ENCODE peak calls at places on chromosomes 11 and 22, in ten cellular contexts. One of them, this sample, is unnamed.

GRCh38 chr22:20299736-20300136 is 20.1 kb downstream of the DGCR6L start:
- DNase-seq in fibroblast of pulmonary artery: peak
- DNase-seq in fibroblast of mammary gland: peak
- DNase-seq in GM12865: no peak
- DNase-seq in sigmoid colon: no peak
- DNase-seq in astrocyte of the spinal cord: peak
- DNase-seq in LNCaP clone FGC: no peak
- DNase-seq in left lung: no peak
- DNase-seq in adrenal gland: no peak
- DNase-seq in kidney epithelial cell: no peak
- DNase-seq in this sample: peak

GRCh38 chr11:78981153-78981552 is 406.5 kb upstream of the NARS2 start:
- DNase-seq in astrocyte of the spinal cord: no peak
- DNase-seq in sigmoid colon: no peak
- DNase-seq in fibroblast of mammary gland: no peak
- DNase-seq in GM12865: no peak
- DNase-seq in adrenal gland: no peak
- DNase-seq in kidney epithelial cell: no peak
- DNase-seq in left lung: no peak
- DNase-seq in fibroblast of pulmonary artery: no peak
- DNase-seq in LNCaP clone FGC: no peak
- DNase-seq in this sample: no peak

GRCh38 chr11:31798057-31799035 is 12.8 kb downstream of the PAX6 start:
- DNase-seq in adrenal gland: no peak
- DNase-seq in fibroblast of pulmonary artery: no peak
- DNase-seq in astrocyte of the spinal cord: no peak
- DNase-seq in sigmoid colon: no peak
- DNase-seq in kidney epithelial cell: no peak
- DNase-seq in GM12865: peak
- DNase-seq in fibroblast of mammary gland: no peak
- DNase-seq in left lung: no peak
- DNase-seq in LNCaP clone FGC: no peak
- DNase-seq in this sample: no peak

GRCh38 chr22:39017596-39018365 is 3.1 kb upstream of the APOBEC3D start:
- DNase-seq in GM12865: no peak
- DNase-seq in fibroblast of pulmonary artery: no peak
- DNase-seq in fibroblast of mammary gland: no peak
- DNase-seq in LNCaP clone FGC: no peak
- DNase-seq in kidney epithelial cell: no peak
- DNase-seq in sigmoid colon: no peak
- DNase-seq in astrocyte of the spinal cord: no peak
- DNase-seq in left lung: no peak
- DNase-seq in adrenal gland: no peak
- DNase-seq in this sample: no peak

GRCh38 chr22:41408665-41409064 is 26.9 kb downstream of the TEF start:
- DNase-seq in fibroblast of pulmonary artery: no peak
- DNase-seq in GM12865: no peak
- DNase-seq in kidney epithelial cell: no peak
- DNase-seq in astrocyte of the spinal cord: no peak
- DNase-seq in left lung: no peak
- DNase-seq in sigmoid colon: no peak
- DNase-seq in adrenal gland: no peak
- DNase-seq in fibroblast of mammary gland: no peak
- DNase-seq in LNCaP clone FGC: no peak
- DNase-seq in this sample: no peak

GRCh38 chr11:82246926-82247325 is 486.7 kb downstream of the FAM181B start:
- DNase-seq in adrenal gland: no peak
- DNase-seq in fibroblast of pulmonary artery: no peak
- DNase-seq in left lung: no peak
- DNase-seq in GM12865: no peak
- DNase-seq in sigmoid colon: no peak
- DNase-seq in fibroblast of mammary gland: no peak
- DNase-seq in kidney epithelial cell: no peak
- DNase-seq in astrocyte of the spinal cord: no peak
- DNase-seq in LNCaP clone FGC: no peak
- DNase-seq in this sample: no peak

GRCh38 chr11:34812905-34813576 is 103.1 kb downstream of the APIP start:
- DNase-seq in GM12865: no peak
- DNase-seq in left lung: no peak
- DNase-seq in astrocyte of the spinal cord: no peak
- DNase-seq in kidney epithelial cell: no peak
- DNase-seq in fibroblast of pulmonary artery: no peak
- DNase-seq in fibroblast of mammary gland: no peak
- DNase-seq in adrenal gland: no peak
- DNase-seq in LNCaP clone FGC: no peak
- DNase-seq in sigmoid colon: no peak
- DNase-seq in this sample: no peak

GRCh38 chr11:35945137-35945518 is 1.3 kb downstream of the LDLRAD3 start:
- DNase-seq in fibroblast of mammary gland: no peak
- DNase-seq in GM12865: no peak
- DNase-seq in sigmoid colon: no peak
- DNase-seq in LNCaP clone FGC: no peak
- DNase-seq in fibroblast of pulmonary artery: no peak
- DNase-seq in left lung: no peak
- DNase-seq in astrocyte of the spinal cord: no peak
- DNase-seq in adrenal gland: no peak
- DNase-seq in kidney epithelial cell: no peak
- DNase-seq in this sample: no peak

GRCh38 chr11:130052556-130052955 is 17.1 kb upstream of the APLP2 start:
- DNase-seq in LNCaP clone FGC: no peak
- DNase-seq in GM12865: no peak
- DNase-seq in fibroblast of pulmonary artery: no peak
- DNase-seq in fibroblast of mammary gland: peak
- DNase-seq in adrenal gland: no peak
- DNase-seq in astrocyte of the spinal cord: no peak
- DNase-seq in left lung: no peak
- DNase-seq in kidney epithelial cell: no peak
- DNase-seq in sigmoid colon: no peak
- DNase-seq in this sample: no peak

GRCh38 chr22:23495614-23496444 is 84.3 kb downstream of the IGLL1 start:
- DNase-seq in kidney epithelial cell: no peak
- DNase-seq in astrocyte of the spinal cord: no peak
- DNase-seq in fibroblast of pulmonary artery: no peak
- DNase-seq in fibroblast of mammary gland: no peak
- DNase-seq in GM12865: no peak
- DNase-seq in adrenal gland: no peak
- DNase-seq in sigmoid colon: no peak
- DNase-seq in left lung: no peak
- DNase-seq in LNCaP clone FGC: no peak
- DNase-seq in this sample: no peak

GRCh38 chr11:118996926-118997626 is 862 bp upstream of the CENATAC start:
- DNase-seq in astrocyte of the spinal cord: peak
- DNase-seq in kidney epithelial cell: no peak
- DNase-seq in GM12865: peak
- DNase-seq in left lung: no peak
- DNase-seq in sigmoid colon: no peak
- DNase-seq in fibroblast of pulmonary artery: peak
- DNase-seq in adrenal gland: no peak
- DNase-seq in LNCaP clone FGC: no peak
- DNase-seq in fibroblast of mammary gland: peak
- DNase-seq in this sample: peak

GRCh38 chr11:94876222-94876621 is 97.1 kb downstream of the CWC15 start:
- DNase-seq in fibroblast of mammary gland: no peak
- DNase-seq in LNCaP clone FGC: no peak
- DNase-seq in left lung: no peak
- DNase-seq in fibroblast of pulmonary artery: no peak
- DNase-seq in astrocyte of the spinal cord: no peak
- DNase-seq in adrenal gland: no peak
- DNase-seq in sigmoid colon: no peak
- DNase-seq in GM12865: no peak
- DNase-seq in kidney epithelial cell: no peak
- DNase-seq in this sample: no peak

GRCh38 chr11:94879006-94879405 is 94.3 kb downstream of the CWC15 start:
- DNase-seq in fibroblast of mammary gland: no peak
- DNase-seq in astrocyte of the spinal cord: no peak
- DNase-seq in sigmoid colon: no peak
- DNase-seq in LNCaP clone FGC: no peak
- DNase-seq in adrenal gland: no peak
- DNase-seq in fibroblast of pulmonary artery: no peak
- DNase-seq in GM12865: no peak
- DNase-seq in left lung: no peak
- DNase-seq in kidney epithelial cell: no peak
- DNase-seq in this sample: no peak

GRCh38 chr11:94873910-94874575 is 99.3 kb downstream of the CWC15 start:
- DNase-seq in kidney epithelial cell: no peak
- DNase-seq in left lung: no peak
- DNase-seq in fibroblast of mammary gland: no peak
- DNase-seq in astrocyte of the spinal cord: peak
- DNase-seq in fibroblast of pulmonary artery: no peak
- DNase-seq in GM12865: no peak
- DNase-seq in sigmoid colon: no peak
- DNase-seq in adrenal gland: no peak
- DNase-seq in LNCaP clone FGC: no peak
- DNase-seq in this sample: no peak

GRCh38 chr11:94877446-94878200 is 95.7 kb downstream of the CWC15 start:
- DNase-seq in GM12865: no peak
- DNase-seq in kidney epithelial cell: no peak
- DNase-seq in fibroblast of mammary gland: no peak
- DNase-seq in left lung: no peak
- DNase-seq in fibroblast of pulmonary artery: peak
- DNase-seq in astrocyte of the spinal cord: peak
- DNase-seq in sigmoid colon: no peak
- DNase-seq in LNCaP clone FGC: no peak
- DNase-seq in adrenal gland: no peak
- DNase-seq in this sample: no peak

DNA sequence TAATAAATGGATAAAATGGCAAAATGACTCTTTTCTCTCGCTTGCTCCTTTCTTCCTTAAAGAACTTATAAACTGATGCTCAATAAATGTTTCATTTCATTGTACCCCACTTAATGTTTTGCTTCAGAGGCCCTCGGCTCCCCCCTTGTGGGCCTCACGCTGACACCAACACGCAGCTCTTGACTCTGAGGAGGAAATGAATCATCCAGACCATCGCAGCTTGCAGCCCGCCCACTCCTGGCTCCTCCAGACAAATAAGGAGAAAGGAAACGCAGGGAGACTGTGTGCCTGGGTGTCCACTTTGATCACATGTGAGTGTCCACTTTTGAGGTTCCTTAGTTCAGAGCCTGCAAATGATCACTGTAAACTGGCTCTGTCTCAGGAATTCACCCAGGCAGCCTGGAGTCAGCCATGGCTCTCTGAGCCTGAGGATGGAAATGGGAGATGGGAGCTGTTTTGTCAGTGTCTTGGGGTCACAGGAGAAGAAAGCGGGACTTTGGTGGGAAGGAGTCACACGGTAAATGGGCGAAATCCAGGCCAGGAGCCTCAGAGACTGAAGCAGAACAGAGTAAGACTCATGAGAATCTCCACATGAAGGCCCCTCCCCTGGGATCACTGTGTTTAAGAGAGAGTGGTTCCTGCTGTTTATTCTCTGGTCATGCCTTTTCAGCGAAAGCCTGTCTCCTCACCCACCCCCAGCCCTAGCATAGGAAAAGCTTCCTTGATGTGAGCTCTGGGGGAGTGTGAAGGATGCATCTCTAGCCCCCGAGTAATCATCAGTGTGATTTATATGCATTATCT is 96.5 kb downstream of the CWC15 start:
- DNase-seq in astrocyte of the spinal cord: peak
- DNase-seq in kidney epithelial cell: peak
- DNase-seq in fibroblast of pulmonary artery: peak
- DNase-seq in sigmoid colon: peak
- DNase-seq in fibroblast of mammary gland: peak
- DNase-seq in adrenal gland: peak
- DNase-seq in left lung: peak
- DNase-seq in LNCaP clone FGC: no peak
- DNase-seq in GM12865: peak
- DNase-seq in this sample: peak
- TF ChIP-seq CTCF in astrocyte of the spinal cord: peak
- TF ChIP-seq CTCF in kidney epithelial cell: peak
- TF ChIP-seq CTCF in fibroblast of pulmonary artery: peak
- TF ChIP-seq CTCF in sigmoid colon: peak
- TF ChIP-seq CTCF in fibroblast of mammary gland: peak
- TF ChIP-seq CTCF in adrenal gland: no peak
- TF ChIP-seq CTCF in left lung: no peak
- TF ChIP-seq CTCF in LNCaP clone FGC: no peak
- TF ChIP-seq CTCF in GM12865: no peak
- TF ChIP-seq CTCF in this sample: no peak

DNA sequence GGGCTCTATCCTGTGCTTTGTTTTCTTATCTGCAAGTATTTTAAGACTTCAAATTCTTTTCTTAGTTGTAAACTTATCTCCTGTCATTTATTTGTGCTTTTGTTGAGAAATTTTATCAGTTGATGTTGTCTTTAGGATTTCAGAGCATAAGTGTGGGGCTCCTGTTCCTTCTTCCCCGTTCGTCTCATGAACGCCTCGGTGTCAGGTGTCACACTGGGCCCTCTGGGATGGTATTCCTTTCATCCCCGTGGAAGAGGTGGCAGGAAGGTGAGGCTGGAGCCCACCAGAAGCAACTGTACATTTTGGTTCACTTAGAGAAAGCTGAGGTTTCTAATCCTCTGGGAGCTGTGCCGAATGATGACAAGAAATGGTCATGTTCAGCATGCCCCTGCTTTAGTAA is 18.0 kb downstream of the NADSYN1 start:
- DNase-seq in GM12865: no peak
- DNase-seq in left lung: no peak
- DNase-seq in LNCaP clone FGC: no peak
- DNase-seq in fibroblast of mammary gland: no peak
- DNase-seq in sigmoid colon: peak
- DNase-seq in fibroblast of pulmonary artery: no peak
- DNase-seq in kidney epithelial cell: no peak
- DNase-seq in adrenal gland: no peak
- DNase-seq in astrocyte of the spinal cord: no peak
- DNase-seq in this sample: no peak
- H3K4me3 ChIP-seq in GM12865: no peak
- H3K4me3 ChIP-seq in left lung: no peak
- H3K4me3 ChIP-seq in LNCaP clone FGC: no peak
- H3K4me3 ChIP-seq in fibroblast of mammary gland: no peak
- H3K4me3 ChIP-seq in sigmoid colon: no peak
- H3K4me3 ChIP-seq in fibroblast of pulmonary artery: no peak
- H3K4me3 ChIP-seq in kidney epithelial cell: no peak
- H3K4me3 ChIP-seq in adrenal gland: no peak
- H3K4me3 ChIP-seq in astrocyte of the spinal cord: no peak
- H3K4me3 ChIP-seq in this sample: no peak

GRCh38 chr11:80320765-80321164 is 879.9 kb upstream of the TENM4 start:
- DNase-seq in fibroblast of pulmonary artery: no peak
- DNase-seq in astrocyte of the spinal cord: no peak
- DNase-seq in GM12865: peak
- DNase-seq in adrenal gland: no peak
- DNase-seq in left lung: no peak
- DNase-seq in LNCaP clone FGC: no peak
- DNase-seq in sigmoid colon: no peak
- DNase-seq in fibroblast of mammary gland: no peak
- DNase-seq in kidney epithelial cell: no peak
- DNase-seq in this sample: no peak
- TF ChIP-seq CTCF in fibroblast of pulmonary artery: no peak
- TF ChIP-seq CTCF in astrocyte of the spinal cord: peak
- TF ChIP-seq CTCF in GM12865: peak
- TF ChIP-seq CTCF in adrenal gland: no peak
- TF ChIP-seq CTCF in left lung: no peak
- TF ChIP-seq CTCF in LNCaP clone FGC: peak
- TF ChIP-seq CTCF in sigmoid colon: no peak
- TF ChIP-seq CTCF in fibroblast of mammary gland: peak
- TF ChIP-seq CTCF in kidney epithelial cell: peak
- TF ChIP-seq CTCF in this sample: no peak

GRCh38 chr11:114616516-114616915 is 20.9 kb upstream of the NXPE4 start:
- DNase-seq in sigmoid colon: no peak
- DNase-seq in LNCaP clone FGC: no peak
- DNase-seq in fibroblast of pulmonary artery: no peak
- DNase-seq in GM12865: peak
- DNase-seq in fibroblast of mammary gland: no peak
- DNase-seq in astrocyte of the spinal cord: no peak
- DNase-seq in adrenal gland: no peak
- DNase-seq in left lung: no peak
- DNase-seq in kidney epithelial cell: no peak
- DNase-seq in this sample: no peak
- H3K4me3 ChIP-seq in sigmoid colon: no peak
- H3K4me3 ChIP-seq in LNCaP clone FGC: no peak
- H3K4me3 ChIP-seq in fibroblast of pulmonary artery: no peak
- H3K4me3 ChIP-seq in GM12865: no peak
- H3K4me3 ChIP-seq in fibroblast of mammary gland: no peak
- H3K4me3 ChIP-seq in astrocyte of the spinal cord: no peak
- H3K4me3 ChIP-seq in adrenal gland: no peak
- H3K4me3 ChIP-seq in left lung: no peak
- H3K4me3 ChIP-seq in kidney epithelial cell: no peak
- H3K4me3 ChIP-seq in this sample: no peak